ENCODE peak calls at places on chromosomes 2 and 18, in four cellular contexts. Q, L, E and X are unnamed samples.
A peak's percentile ranks its signal among the peaks of the same experiment; 100 is the strongest.

GRCh38 chr2:236579746-236580315 is 10.2 kb downstream of the ACKR3 start:
- DNase-seq in Q (no peak), E (no peak), L (no peak), X (no peak)

GRCh38 chr2:171185941-171186340 is 25.2 kb upstream of the TLK1 start:
- DNase-seq in Q (no peak), L (no peak), E (no peak), X (no peak)

GRCh38 chr2:129877795-129878775 is 101.4 kb upstream of the RAB6C start:
- DNase-seq in E (no peak), L (no peak), Q (peak; percentile 69), X (peak; percentile 37)

GRCh38 chr2:85998071-85998991 is 107.4 kb downstream of the POLR1A start:
- DNase-seq in Q (peak; percentile 79), E (no peak), L (no peak), X (no peak)

GRCh38 chr2:221283896-221284295 is 288.2 kb downstream of the EPHA4 start:
- DNase-seq in E (no peak), Q (no peak), L (no peak), X (no peak)

GRCh38 chr2:54558976-54559410 is 102.9 kb downstream of the SPTBN1 start:
- DNase-seq in Q (no peak), L (no peak), E (no peak), X (peak; percentile 63)

GRCh38 chr2:20451346-20451745 is 4.5 kb downstream of the RHOB start:
- DNase-seq in Q (no peak), L (no peak), E (no peak), X (no peak)

GRCh38 chr2:25342372-25343186 is 854 bp upstream of the DNMT3A start:
- DNase-seq in Q (peak; percentile 94), E (peak; percentile 69), L (peak; percentile 77), X (peak; percentile 91)

GRCh38 chr18:77053616-77054287 is 78.8 kb downstream of the MBP start:
- DNase-seq in L (no peak), E (no peak), Q (no peak), X (no peak)

GRCh38 chr18:53261241-53261640 is 921.2 kb downstream of the DCC start:
- DNase-seq in Q (no peak), E (no peak), L (no peak), X (no peak)

GRCh38 chr18:76476665-76477561 is 18.1 kb downstream of the ZNF516 start:
- DNase-seq in Q (no peak), L (peak; percentile 52), E (no peak), X (peak; percentile 72)

GRCh38 chr2:127829845-127830246 is 18.9 kb upstream of the WDR33 start:
- DNase-seq in L (no peak), E (no peak), Q (no peak), X (peak; percentile 36)

GRCh38 chr2:168060956-168061750 is 186.2 kb downstream of the STK39 start:
- DNase-seq in E (no peak), Q (no peak), L (no peak), X (no peak)

GRCh38 chr2:16251511-16252205 is 311.3 kb downstream of the MYCN start:
- DNase-seq in Q (no peak), L (no peak), E (no peak), X (no peak)

GRCh38 chr18:67215686-67216085 is 300.8 kb downstream of the DSEL start:
- DNase-seq in Q (peak; percentile 50), L (no peak), E (no peak), X (no peak)

GRCh38 chr2:174341995-174342571 is 7.3 kb downstream of the SP9 start:
- DNase-seq in Q (peak; percentile 54), L (no peak), E (no peak), X (no peak)

GRCh38 chr2:109521233-109521632 is 92.5 kb downstream of the SEPTIN10 start:
- DNase-seq in E (no peak), L (no peak), Q (no peak), X (no peak)

GRCh38 chr2:52220393-52220792 is 1188.5 kb upstream of the NRXN1 start:
- DNase-seq in Q (no peak), E (no peak), L (no peak), X (no peak)

GRCh38 chr2:162473296-162473695 is 129.4 kb downstream of the GCA start:
- DNase-seq in Q (no peak), E (no peak), L (no peak), X (no peak)

GRCh38 chr18:55997156-55997561 is 409.2 kb upstream of the TCF4 start:
- DNase-seq in Q (no peak), E (no peak), L (no peak), X (no peak)

GRCh38 chr2:6071536-6071935 is 379.4 kb downstream of the SOX11 start:
- DNase-seq in L (no peak), E (no peak), Q (no peak), X (no peak)

GRCh38 chr18:39946623-39947061 is 2008.4 kb upstream of the PIK3C3 start:
- DNase-seq in L (peak; percentile 58), E (peak; percentile 8), Q (no peak), X (no peak)

GRCh38 chr2:197784956-197785941 is at the start of gene BOLL:
- DNase-seq in E (no peak), Q (peak; percentile 54), L (no peak), X (no peak)

GRCh38 chr2:73238149-73238548 is 4.0 kb downstream of the CCT7 start:
- DNase-seq in L (no peak), E (no peak), Q (no peak), X (no peak)

GRCh38 chr18:67590571-67591141 is 74.1 kb upstream of the DSEL start:
- DNase-seq in E (no peak), L (no peak), Q (no peak), X (no peak)

GRCh38 chr2:210224660-210225460 is at the start of gene ACADL:
- DNase-seq in L (peak; percentile 43), Q (peak; percentile 82), E (peak; percentile 67), X (peak; percentile 26)

GRCh38 chr2:153601812-153602211 is 123.2 kb upstream of the RPRM start:
- DNase-seq in L (no peak), E (no peak), Q (no peak), X (no peak)

GRCh38 chr2:69943000-69943840 is 18.2 kb downstream of the ASPRV1 start:
- DNase-seq in L (no peak), E (no peak), Q (no peak), X (no peak)

GRCh38 chr2:86393521-86394490 is 47.4 kb upstream of the KDM3A start:
- DNase-seq in Q (no peak), L (peak; percentile 56), E (no peak), X (no peak)

GRCh38 chr2:237299897-237300296 is 114.1 kb downstream of the COL6A3 start:
- DNase-seq in L (peak; percentile 31), Q (no peak), E (no peak), X (no peak)

GRCh38 chr2:239954166-239955085 is 70.7 kb downstream of the NDUFA10 start:
- DNase-seq in E (no peak), L (no peak), Q (peak; percentile 74), X (no peak)
- H3K4me3 ChIP-seq in E (no peak overlapping the region), L (no peak overlapping the region), Q (no peak overlapping the region), X (no peak overlapping the region)

GRCh38 chr2:68736086-68736485 is 1.5 kb downstream of the ARHGAP25 start:
- DNase-seq in Q (no peak), L (no peak), E (no peak), X (no peak)
- H3K4me3 ChIP-seq in Q (no peak overlapping the region), L (no peak overlapping the region), E (no peak overlapping the region), X (peak overlapping the region; percentile 75)

DNA sequence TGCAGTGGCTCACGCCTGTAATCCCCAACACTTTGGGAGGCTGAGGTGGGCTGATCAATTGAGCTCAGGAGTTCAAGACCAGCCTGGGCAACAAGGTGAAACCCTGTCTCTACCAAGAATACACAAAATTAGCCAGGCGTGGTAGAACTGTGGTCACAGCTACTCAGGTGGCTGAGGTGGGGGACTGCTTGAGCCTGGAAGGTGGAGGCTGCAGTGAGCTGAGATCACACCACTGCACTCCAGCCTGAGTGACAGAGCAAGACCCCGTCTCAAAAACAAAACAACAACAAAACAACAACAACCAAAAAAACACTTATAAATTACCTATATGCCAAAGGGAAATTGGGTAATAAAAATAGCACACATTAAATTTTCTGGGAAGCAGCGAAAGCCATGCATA is 141.6 kb downstream of the HDAC4 start:
- DNase-seq in E (no peak), L (no peak), Q (no peak), X (no peak)
- H3K4me3 ChIP-seq in E (no peak overlapping the region), L (no peak overlapping the region), Q (no peak overlapping the region), X (no peak overlapping the region)

DNA sequence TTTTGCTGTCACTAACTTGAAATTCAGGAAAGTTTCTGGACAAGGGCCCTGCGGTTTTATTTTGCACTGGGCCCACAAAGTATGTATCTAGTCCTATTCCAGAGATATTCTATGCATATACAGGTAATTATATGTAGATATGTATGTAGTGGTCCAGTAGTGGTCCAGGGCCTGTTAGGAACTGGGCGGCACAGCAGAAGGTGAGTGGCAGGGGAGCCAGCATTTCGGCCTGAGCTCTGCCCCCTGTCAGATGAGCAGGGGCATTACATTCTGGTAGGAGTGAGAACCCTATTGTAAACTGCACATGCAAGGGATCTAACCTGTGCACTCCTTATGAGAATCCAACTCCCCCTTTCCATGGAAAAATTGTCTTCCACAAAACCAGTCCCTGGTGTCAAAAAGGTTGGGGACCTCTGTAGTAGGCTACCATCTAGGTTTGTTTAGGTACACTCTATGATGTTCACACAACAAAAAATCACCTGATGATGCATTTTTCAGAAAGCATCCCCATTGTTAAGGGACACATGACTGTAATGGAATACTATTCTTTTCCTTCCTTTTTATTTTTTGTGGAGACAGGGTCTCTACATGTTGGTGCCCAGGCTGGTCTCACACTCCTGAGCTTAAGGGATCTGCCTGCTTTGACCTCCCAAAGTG is 2.8 kb upstream of the PPP4R3B start:
- DNase-seq in E (no peak), L (peak; percentile 6), Q (no peak), X (peak; percentile 67)
- H3K4me3 ChIP-seq in E (no peak overlapping the region), L (no peak overlapping the region), Q (no peak overlapping the region), X (peak overlapping the region; percentile 52)

DNA sequence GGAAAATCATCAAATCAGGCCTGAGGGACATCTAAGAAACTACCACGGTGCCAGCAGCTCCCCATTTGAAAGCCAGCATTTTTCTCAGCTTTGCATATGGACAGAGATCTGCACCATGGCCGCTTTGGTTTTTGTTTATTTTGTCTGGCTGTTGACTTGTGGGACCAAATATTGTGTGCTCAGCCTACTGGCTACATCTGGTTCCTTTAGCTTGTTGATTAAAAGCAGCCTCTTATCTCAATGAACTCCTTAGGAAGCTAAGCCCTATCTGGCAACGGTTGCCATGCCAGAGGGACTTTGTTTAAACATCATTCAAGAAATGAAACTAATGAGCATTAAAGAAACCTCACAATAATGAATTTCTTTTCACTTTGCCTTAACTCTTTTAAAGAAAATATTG is 32.4 kb upstream of the CCDC150 start:
- DNase-seq in L (no peak), Q (no peak), E (no peak), X (no peak)
- H3K4me3 ChIP-seq in L (no peak overlapping the region), Q (no peak overlapping the region), E (no peak overlapping the region), X (no peak overlapping the region)

GRCh38 chr2:150046211-150046610 is 441.3 kb downstream of the RND3 start:
- DNase-seq in Q (no peak), L (peak; percentile 4), E (no peak), X (no peak)
- H3K4me3 ChIP-seq in Q (no peak overlapping the region), L (no peak overlapping the region), E (no peak overlapping the region), X (no peak overlapping the region)

DNA sequence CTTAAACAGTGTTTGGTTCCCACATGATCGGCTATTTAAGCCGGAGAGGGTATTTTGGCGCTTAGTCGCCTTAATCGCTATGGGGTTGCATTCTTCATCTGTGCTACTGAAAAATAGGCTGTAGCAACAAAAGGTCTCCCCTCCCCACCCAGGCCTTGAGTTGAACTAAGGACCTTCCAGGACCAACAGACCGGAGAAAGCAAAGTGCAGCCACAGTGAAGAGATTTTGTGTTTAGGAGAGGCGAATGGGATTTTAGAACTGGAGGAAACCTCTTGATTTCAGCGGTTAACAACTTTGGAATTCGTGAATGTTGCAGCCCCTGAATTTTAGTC is 1.4 kb downstream of the ITGA6 start:
- DNase-seq in E (no peak), L (no peak), Q (no peak), X (no peak)
- H3K4me3 ChIP-seq in E (peak overlapping the region; percentile 69), L (peak overlapping the region; percentile 57), Q (peak overlapping the region; percentile 59), X (no peak overlapping the region)

GRCh38 chr2:101520246-101520645 is 45.3 kb upstream of the RFX8 start:
- DNase-seq in L (no peak), Q (no peak), E (no peak), X (peak; percentile 57)
- H3K4me3 ChIP-seq in L (no peak overlapping the region), Q (no peak overlapping the region), E (no peak overlapping the region), X (no peak overlapping the region)